ENCODE peak calls at places on chromosomes 16 and 17, in ten cellular contexts. One of them, this sample, is unnamed.

GRCh38 chr16:521381-522210 is 5.9 kb upstream of the CAPN15 start:
- DNase-seq in left ventricle myocardium superior: no peak
- DNase-seq in AG04449: no peak
- DNase-seq in AG08395: no peak
- DNase-seq in GM04504: no peak
- DNase-seq in stimulated activated CD4-positive, alpha-beta T cell treated with anti-CD3 and anti-CD28 coated beads, Interleukin-15, amount 100 ng/mL, for 24 hours: no peak
- DNase-seq in epithelial cell of prostate: no peak
- DNase-seq in fibroblast of the conjunctiva: no peak
- DNase-seq in activated naive CD8-positive, alpha-beta T cell treated with anti-CD3 and anti-CD28 coated beads, Interleukin-2, amount 10 ng/mL, durations not matched to agents 7 days and 5 days: no peak
- DNase-seq in GF-D8: no peak
- DNase-seq in this sample: no peak

GRCh38 chr17:7136266-7136877 is 21.8 kb upstream of the ASGR2 start:
- DNase-seq in epithelial cell of prostate: peak
- DNase-seq in GM04504: peak
- DNase-seq in left ventricle myocardium superior: peak
- DNase-seq in stimulated activated CD4-positive, alpha-beta T cell treated with anti-CD3 and anti-CD28 coated beads, Interleukin-15, amount 100 ng/mL, for 24 hours: peak
- DNase-seq in AG08395: peak
- DNase-seq in GF-D8: no peak
- DNase-seq in AG04449: peak
- DNase-seq in fibroblast of the conjunctiva: peak
- DNase-seq in activated naive CD8-positive, alpha-beta T cell treated with anti-CD3 and anti-CD28 coated beads, Interleukin-2, amount 10 ng/mL, durations not matched to agents 7 days and 5 days: peak
- DNase-seq in this sample: peak

GRCh38 chr17:5237541-5238016 is 2.9 kb upstream of the SCIMP start:
- DNase-seq in stimulated activated CD4-positive, alpha-beta T cell treated with anti-CD3 and anti-CD28 coated beads, Interleukin-15, amount 100 ng/mL, for 24 hours: peak
- DNase-seq in AG04449: no peak
- DNase-seq in GM04504: peak
- DNase-seq in GF-D8: no peak
- DNase-seq in AG08395: peak
- DNase-seq in left ventricle myocardium superior: no peak
- DNase-seq in fibroblast of the conjunctiva: peak
- DNase-seq in activated naive CD8-positive, alpha-beta T cell treated with anti-CD3 and anti-CD28 coated beads, Interleukin-2, amount 10 ng/mL, durations not matched to agents 7 days and 5 days: peak
- DNase-seq in epithelial cell of prostate: no peak
- DNase-seq in this sample: peak

GRCh38 chr17:16872836-16873653 is 98.9 kb downstream of the TNFRSF13B start:
- DNase-seq in activated naive CD8-positive, alpha-beta T cell treated with anti-CD3 and anti-CD28 coated beads, Interleukin-2, amount 10 ng/mL, durations not matched to agents 7 days and 5 days: peak
- DNase-seq in fibroblast of the conjunctiva: no peak
- DNase-seq in GM04504: no peak
- DNase-seq in GF-D8: no peak
- DNase-seq in epithelial cell of prostate: no peak
- DNase-seq in AG08395: peak
- DNase-seq in left ventricle myocardium superior: peak
- DNase-seq in stimulated activated CD4-positive, alpha-beta T cell treated with anti-CD3 and anti-CD28 coated beads, Interleukin-15, amount 100 ng/mL, for 24 hours: peak
- DNase-seq in AG04449: no peak
- DNase-seq in this sample: no peak

GRCh38 chr17:75031972-75032895 is 14.5 kb downstream of the ATP5PD start:
- DNase-seq in left ventricle myocardium superior: peak
- DNase-seq in GM04504: peak
- DNase-seq in AG08395: peak
- DNase-seq in AG04449: no peak
- DNase-seq in stimulated activated CD4-positive, alpha-beta T cell treated with anti-CD3 and anti-CD28 coated beads, Interleukin-15, amount 100 ng/mL, for 24 hours: peak
- DNase-seq in GF-D8: no peak
- DNase-seq in activated naive CD8-positive, alpha-beta T cell treated with anti-CD3 and anti-CD28 coated beads, Interleukin-2, amount 10 ng/mL, durations not matched to agents 7 days and 5 days: peak
- DNase-seq in epithelial cell of prostate: no peak
- DNase-seq in fibroblast of the conjunctiva: peak
- DNase-seq in this sample: peak

GRCh38 chr16:9072806-9073341 is 18.6 kb upstream of the HAPSTR1 start:
- DNase-seq in left ventricle myocardium superior: no peak
- DNase-seq in activated naive CD8-positive, alpha-beta T cell treated with anti-CD3 and anti-CD28 coated beads, Interleukin-2, amount 10 ng/mL, durations not matched to agents 7 days and 5 days: no peak
- DNase-seq in AG08395: peak
- DNase-seq in GM04504: no peak
- DNase-seq in stimulated activated CD4-positive, alpha-beta T cell treated with anti-CD3 and anti-CD28 coated beads, Interleukin-15, amount 100 ng/mL, for 24 hours: peak
- DNase-seq in fibroblast of the conjunctiva: peak
- DNase-seq in AG04449: peak
- DNase-seq in epithelial cell of prostate: peak
- DNase-seq in GF-D8: no peak
- DNase-seq in this sample: peak

GRCh38 chr17:38674013-38674748 is 576 bp downstream of the EPOP start:
- DNase-seq in AG08395: no peak
- DNase-seq in fibroblast of the conjunctiva: no peak
- DNase-seq in GF-D8: no peak
- DNase-seq in GM04504: no peak
- DNase-seq in AG04449: no peak
- DNase-seq in epithelial cell of prostate: no peak
- DNase-seq in activated naive CD8-positive, alpha-beta T cell treated with anti-CD3 and anti-CD28 coated beads, Interleukin-2, amount 10 ng/mL, durations not matched to agents 7 days and 5 days: peak
- DNase-seq in left ventricle myocardium superior: no peak
- DNase-seq in stimulated activated CD4-positive, alpha-beta T cell treated with anti-CD3 and anti-CD28 coated beads, Interleukin-15, amount 100 ng/mL, for 24 hours: peak
- DNase-seq in this sample: no peak

GRCh38 chr17:2961446-2961845 is 102.0 kb downstream of the OR1D5 start:
- DNase-seq in left ventricle myocardium superior: no peak
- DNase-seq in stimulated activated CD4-positive, alpha-beta T cell treated with anti-CD3 and anti-CD28 coated beads, Interleukin-15, amount 100 ng/mL, for 24 hours: no peak
- DNase-seq in GM04504: no peak
- DNase-seq in GF-D8: no peak
- DNase-seq in AG08395: no peak
- DNase-seq in AG04449: no peak
- DNase-seq in epithelial cell of prostate: no peak
- DNase-seq in activated naive CD8-positive, alpha-beta T cell treated with anti-CD3 and anti-CD28 coated beads, Interleukin-2, amount 10 ng/mL, durations not matched to agents 7 days and 5 days: no peak
- DNase-seq in fibroblast of the conjunctiva: no peak
- DNase-seq in this sample: no peak